ENCODE peak calls at places on chromosomes 7 and 10, in eight cellular contexts. One of them, this sample, is unnamed.

GRCh38 chr10:130018253-130018652 is 54.2 kb upstream of the EBF3 start:
- DNase-seq in OCI-LY7: no peak
- DNase-seq in SK-N-SH: no peak
- DNase-seq in HCT116: no peak
- DNase-seq in neural progenitor cell: no peak
- DNase-seq in GM23248: peak
- DNase-seq in hepatocyte: peak
- DNase-seq in GM23338: no peak
- DNase-seq in this sample: no peak

GRCh38 chr7:1947586-1948217 is 277.6 kb downstream of the ELFN1 start:
- DNase-seq in OCI-LY7: no peak
- DNase-seq in SK-N-SH: no peak
- DNase-seq in HCT116: no peak
- DNase-seq in neural progenitor cell: no peak
- DNase-seq in GM23248: no peak
- DNase-seq in hepatocyte: no peak
- DNase-seq in GM23338: no peak
- DNase-seq in this sample: no peak

GRCh38 chr7:148495614-148496013 is 95.0 kb upstream of the C7orf33 start:
- DNase-seq in OCI-LY7: no peak
- DNase-seq in SK-N-SH: no peak
- DNase-seq in HCT116: no peak
- DNase-seq in neural progenitor cell: no peak
- DNase-seq in GM23248: no peak
- DNase-seq in hepatocyte: no peak
- DNase-seq in GM23338: no peak
- DNase-seq in this sample: no peak

GRCh38 chr7:157391036-157391710 is 54.4 kb downstream of the DNAJB6 start:
- DNase-seq in OCI-LY7: no peak
- DNase-seq in SK-N-SH: no peak
- DNase-seq in HCT116: no peak
- DNase-seq in neural progenitor cell: no peak
- DNase-seq in GM23248: no peak
- DNase-seq in hepatocyte: no peak
- DNase-seq in GM23338: no peak
- DNase-seq in this sample: no peak

GRCh38 chr7:108079291-108080057 is 50.7 kb downstream of the LAMB4 start:
- DNase-seq in OCI-LY7: no peak
- DNase-seq in SK-N-SH: peak
- DNase-seq in HCT116: no peak
- DNase-seq in neural progenitor cell: no peak
- DNase-seq in GM23248: peak
- DNase-seq in hepatocyte: peak
- DNase-seq in GM23338: no peak
- DNase-seq in this sample: no peak

GRCh38 chr10:80100861-80101695 is 22.6 kb downstream of the TMEM254 start:
- DNase-seq in OCI-LY7: no peak
- DNase-seq in SK-N-SH: no peak
- DNase-seq in HCT116: no peak
- DNase-seq in neural progenitor cell: no peak
- DNase-seq in GM23248: no peak
- DNase-seq in hepatocyte: peak
- DNase-seq in GM23338: peak
- DNase-seq in this sample: no peak

GRCh38 chr7:26919906-26920530 is 55.6 kb upstream of the SKAP2 start:
- DNase-seq in OCI-LY7: no peak
- DNase-seq in SK-N-SH: no peak
- DNase-seq in HCT116: no peak
- DNase-seq in neural progenitor cell: no peak
- DNase-seq in GM23248: no peak
- DNase-seq in hepatocyte: no peak
- DNase-seq in GM23338: no peak
- DNase-seq in this sample: no peak

GRCh38 chr7:1591876-1592275 is 22.0 kb upstream of the PSMG3 start:
- DNase-seq in OCI-LY7: peak
- DNase-seq in SK-N-SH: no peak
- DNase-seq in HCT116: no peak
- DNase-seq in neural progenitor cell: no peak
- DNase-seq in GM23248: no peak
- DNase-seq in hepatocyte: no peak
- DNase-seq in GM23338: no peak
- DNase-seq in this sample: no peak

GRCh38 chr7:131002600-131002999 is 268.6 kb upstream of the KLF14 start:
- DNase-seq in OCI-LY7: no peak
- DNase-seq in SK-N-SH: no peak
- DNase-seq in HCT116: no peak
- DNase-seq in neural progenitor cell: no peak
- DNase-seq in GM23248: no peak
- DNase-seq in hepatocyte: no peak
- DNase-seq in GM23338: no peak
- DNase-seq in this sample: no peak

GRCh38 chr7:152887779-152888178 is 128.2 kb downstream of the ACTR3B start:
- DNase-seq in OCI-LY7: no peak
- DNase-seq in SK-N-SH: no peak
- DNase-seq in HCT116: no peak
- DNase-seq in neural progenitor cell: no peak
- DNase-seq in GM23248: no peak
- DNase-seq in hepatocyte: no peak
- DNase-seq in GM23338: no peak
- DNase-seq in this sample: no peak

GRCh38 chr10:43605850-43606322 is 352 bp upstream of the ZNF485 start:
- DNase-seq in OCI-LY7: no peak
- DNase-seq in SK-N-SH: no peak
- DNase-seq in HCT116: no peak
- DNase-seq in neural progenitor cell: no peak
- DNase-seq in GM23248: no peak
- DNase-seq in hepatocyte: no peak
- DNase-seq in GM23338: peak
- DNase-seq in this sample: no peak

DNA sequence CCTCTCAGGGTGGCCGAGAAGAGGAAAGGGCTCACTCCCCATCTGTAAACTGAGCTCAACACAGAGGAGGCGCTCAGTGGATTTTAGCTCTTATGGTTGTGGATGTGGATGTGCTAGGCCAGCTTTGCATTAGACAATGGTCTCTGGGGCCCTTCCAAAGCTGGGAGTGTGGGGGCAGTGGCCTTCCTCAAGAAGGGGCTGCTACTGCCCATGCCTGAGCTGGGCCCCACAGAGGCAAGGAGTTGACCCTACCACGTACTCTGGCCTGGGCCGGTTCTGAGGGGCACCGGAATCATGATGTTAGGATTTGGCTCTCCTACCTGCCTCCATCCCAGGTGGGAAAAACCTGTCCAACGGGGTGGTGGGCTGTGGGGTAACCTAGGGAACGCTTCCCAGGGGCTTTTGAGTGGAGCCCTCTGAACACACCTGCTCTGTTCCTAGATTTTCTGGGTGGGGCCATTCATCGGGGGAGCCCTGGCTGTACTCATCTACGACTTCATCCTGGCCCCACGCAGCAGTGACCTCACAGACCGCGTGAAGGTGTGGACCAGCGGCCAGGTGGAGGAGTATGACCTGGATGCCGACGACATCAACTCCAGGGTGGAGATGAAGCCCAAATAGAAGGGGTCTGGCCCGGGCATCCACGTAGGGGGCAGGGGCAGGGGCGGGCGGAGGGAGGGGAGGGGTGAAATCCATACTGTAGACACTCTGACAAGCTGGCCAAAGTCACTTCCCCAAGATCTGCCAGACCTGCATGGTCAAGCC is 11.5 kb downstream of the AQP1 start:
- DNase-seq in OCI-LY7: no peak
- DNase-seq in SK-N-SH: peak
- DNase-seq in HCT116: no peak
- DNase-seq in neural progenitor cell: no peak
- DNase-seq in GM23248: no peak
- DNase-seq in hepatocyte: no peak
- DNase-seq in GM23338: no peak
- DNase-seq in this sample: no peak
- TF ChIP-seq EZH2phosphoT487 in OCI-LY7: no peak
- TF ChIP-seq EZH2phosphoT487 in SK-N-SH: no peak
- TF ChIP-seq EZH2phosphoT487 in HCT116: no peak
- TF ChIP-seq EZH2phosphoT487 in neural progenitor cell: no peak
- TF ChIP-seq EZH2phosphoT487 in GM23248: no peak
- TF ChIP-seq EZH2phosphoT487 in hepatocyte: no peak
- TF ChIP-seq EZH2phosphoT487 in GM23338: no peak
- TF ChIP-seq EZH2phosphoT487 in this sample: no peak

GRCh38 chr7:98163704-98164478 is 47.3 kb upstream of the BHLHA15 start:
- DNase-seq in OCI-LY7: no peak
- DNase-seq in SK-N-SH: no peak
- DNase-seq in HCT116: no peak
- DNase-seq in neural progenitor cell: no peak
- DNase-seq in GM23248: peak
- DNase-seq in hepatocyte: peak
- DNase-seq in GM23338: no peak
- DNase-seq in this sample: no peak
- H3K4me3 ChIP-seq in OCI-LY7: no peak
- H3K4me3 ChIP-seq in SK-N-SH: no peak
- H3K4me3 ChIP-seq in HCT116: no peak
- H3K4me3 ChIP-seq in neural progenitor cell: no peak
- H3K4me3 ChIP-seq in GM23248: no peak
- H3K4me3 ChIP-seq in hepatocyte: no peak
- H3K4me3 ChIP-seq in GM23338: no peak
- H3K4me3 ChIP-seq in this sample: no peak

GRCh38 chr10:125011926-125012705 is 70.2 kb downstream of the ZRANB1 start:
- DNase-seq in OCI-LY7: no peak
- DNase-seq in SK-N-SH: no peak
- DNase-seq in HCT116: no peak
- DNase-seq in neural progenitor cell: no peak
- DNase-seq in GM23248: peak
- DNase-seq in hepatocyte: no peak
- DNase-seq in GM23338: no peak
- DNase-seq in this sample: no peak
- H3K27ac ChIP-seq in OCI-LY7: no peak
- H3K27ac ChIP-seq in SK-N-SH: no peak
- H3K27ac ChIP-seq in HCT116: no peak
- H3K27ac ChIP-seq in neural progenitor cell: no peak
- H3K27ac ChIP-seq in GM23248: no peak
- H3K27ac ChIP-seq in hepatocyte: no peak
- H3K27ac ChIP-seq in GM23338: peak
- H3K27ac ChIP-seq in this sample: no peak

GRCh38 chr10:68212721-68213352 is 19.1 kb downstream of the ATOH7 start:
- DNase-seq in OCI-LY7: peak
- DNase-seq in SK-N-SH: peak
- DNase-seq in HCT116: no peak
- DNase-seq in neural progenitor cell: no peak
- DNase-seq in GM23248: peak
- DNase-seq in hepatocyte: peak
- DNase-seq in GM23338: peak
- DNase-seq in this sample: peak
- TF ChIP-seq EZH2phosphoT487 in OCI-LY7: no peak
- TF ChIP-seq EZH2phosphoT487 in SK-N-SH: no peak
- TF ChIP-seq EZH2phosphoT487 in HCT116: no peak
- TF ChIP-seq EZH2phosphoT487 in neural progenitor cell: no peak
- TF ChIP-seq EZH2phosphoT487 in GM23248: no peak
- TF ChIP-seq EZH2phosphoT487 in hepatocyte: no peak
- TF ChIP-seq EZH2phosphoT487 in GM23338: no peak
- TF ChIP-seq EZH2phosphoT487 in this sample: no peak

This sample was measured in MM.1S.